ENCODE peak calls at places on chromosomes 3 and 15, in four cellular contexts. One of them, this sample, is unnamed.

GRCh38 chr15:68552344-68552743 is 26.4 kb upstream of the CORO2B start:
- DNase-seq in NT2/D1: no peak
- DNase-seq in HepG2: no peak
- DNase-seq in H1: no peak
- DNase-seq in this sample: no peak

GRCh38 chr3:87052499-87053260 is 61.7 kb upstream of the VGLL3 start:
- DNase-seq in NT2/D1: no peak
- DNase-seq in HepG2: no peak
- DNase-seq in H1: peak; percentile 17
- DNase-seq in this sample: no peak

GRCh38 chr15:51162865-51163762 is 68.4 kb upstream of the TNFAIP8L3 start:
- DNase-seq in NT2/D1: peak; percentile 22
- DNase-seq in HepG2: peak; percentile 45
- DNase-seq in H1: peak; percentile 29
- DNase-seq in this sample: peak; percentile 75

GRCh38 chr3:174883881-174884675 is 24.9 kb downstream of the NAALADL2 start:
- DNase-seq in NT2/D1: no peak
- DNase-seq in HepG2: no peak
- DNase-seq in H1: no peak
- DNase-seq in this sample: no peak

GRCh38 chr3:36212291-36212690 is 168.0 kb upstream of the STAC start:
- DNase-seq in NT2/D1: no peak
- DNase-seq in HepG2: no peak
- DNase-seq in H1: no peak
- DNase-seq in this sample: no peak

GRCh38 chr3:141108002-141108401 is 56.9 kb downstream of the SPSB4 start:
- DNase-seq in NT2/D1: no peak
- DNase-seq in HepG2: no peak
- DNase-seq in H1: no peak
- DNase-seq in this sample: no peak

GRCh38 chr3:11699083-11699427 is 55.3 kb upstream of the VGLL4 start:
- DNase-seq in NT2/D1: no peak
- DNase-seq in HepG2: no peak
- DNase-seq in H1: no peak
- DNase-seq in this sample: no peak

GRCh38 chr3:171260899-171261298 is 199.3 kb downstream of the TNIK start:
- DNase-seq in NT2/D1: no peak
- DNase-seq in HepG2: no peak
- DNase-seq in H1: no peak
- DNase-seq in this sample: no peak

GRCh38 chr3:158713094-158713499 is 19.2 kb downstream of the RARRES1 start:
- DNase-seq in NT2/D1: no peak
- DNase-seq in HepG2: no peak
- DNase-seq in H1: no peak
- DNase-seq in this sample: no peak

GRCh38 chr3:41933154-41933676 is 28.7 kb downstream of the ULK4 start:
- DNase-seq in NT2/D1: no peak
- DNase-seq in HepG2: no peak
- DNase-seq in H1: no peak
- DNase-seq in this sample: no peak

GRCh38 chr15:59432389-59432788 is 5.6 kb upstream of the FAM81A start:
- DNase-seq in NT2/D1: no peak
- DNase-seq in HepG2: no peak
- DNase-seq in H1: no peak
- DNase-seq in this sample: no peak

GRCh38 chr3:18027161-18027939 is 284.9 kb upstream of the TBC1D5 start:
- DNase-seq in NT2/D1: no peak
- DNase-seq in HepG2: no peak
- DNase-seq in H1: no peak
- DNase-seq in this sample: no peak

GRCh38 chr15:31488437-31489204 is 162.0 kb downstream of the KLF13 start:
- DNase-seq in NT2/D1: peak; percentile 59
- DNase-seq in HepG2: peak; percentile 64
- DNase-seq in H1: peak; percentile 66
- DNase-seq in this sample: peak; percentile 47

GRCh38 chr3:46632792-46633191 is 20.5 kb downstream of the FAM240A start:
- DNase-seq in NT2/D1: no peak
- DNase-seq in HepG2: peak; percentile 30
- DNase-seq in H1: no peak
- DNase-seq in this sample: no peak

GRCh38 chr3:156449712-156450574 is 105.0 kb downstream of the SSR3 start:
- DNase-seq in NT2/D1: no peak
- DNase-seq in HepG2: peak; percentile 29
- DNase-seq in H1: no peak
- DNase-seq in this sample: peak; percentile 43

GRCh38 chr3:13536832-13537231 is 12.1 kb upstream of the FBLN2 start:
- DNase-seq in NT2/D1: no peak
- DNase-seq in HepG2: no peak
- DNase-seq in H1: no peak
- DNase-seq in this sample: no peak

GRCh38 chr3:141095546-141095937 is 44.4 kb downstream of the SPSB4 start:
- DNase-seq in NT2/D1: no peak
- DNase-seq in HepG2: no peak
- DNase-seq in H1: no peak
- DNase-seq in this sample: no peak

GRCh38 chr3:172616061-172616461 is 92.8 kb upstream of the TNFSF10 start:
- DNase-seq in NT2/D1: no peak
- DNase-seq in HepG2: no peak
- DNase-seq in H1: no peak
- DNase-seq in this sample: no peak

DNA sequence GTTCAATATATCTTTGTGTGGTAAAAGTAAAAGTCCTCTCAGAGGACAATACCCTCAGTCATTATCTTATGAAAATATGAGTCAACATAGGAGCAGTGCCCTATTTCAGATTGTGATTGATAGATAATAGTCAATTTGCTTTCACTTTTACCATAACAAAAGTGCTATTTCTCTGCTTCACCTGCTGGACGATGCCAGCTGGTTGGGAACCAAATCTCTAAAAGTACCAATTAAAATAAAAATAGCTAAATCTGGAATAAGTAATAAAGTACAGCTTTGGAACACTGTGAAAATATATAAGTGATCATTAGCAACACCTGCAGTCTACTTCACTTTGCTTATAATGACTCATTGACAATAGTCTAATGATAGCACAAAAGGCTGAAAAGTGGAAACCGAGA is 390.3 kb upstream of the AGTR1 start:
- DNase-seq in NT2/D1: no peak
- DNase-seq in HepG2: no peak
- DNase-seq in H1: no peak
- DNase-seq in this sample: no peak
- TF ChIP-seq SUZ12 in NT2/D1: no peak
- TF ChIP-seq SUZ12 in HepG2: no peak
- TF ChIP-seq SUZ12 in H1: no peak
- TF ChIP-seq SUZ12 in this sample: no peak

DNA sequence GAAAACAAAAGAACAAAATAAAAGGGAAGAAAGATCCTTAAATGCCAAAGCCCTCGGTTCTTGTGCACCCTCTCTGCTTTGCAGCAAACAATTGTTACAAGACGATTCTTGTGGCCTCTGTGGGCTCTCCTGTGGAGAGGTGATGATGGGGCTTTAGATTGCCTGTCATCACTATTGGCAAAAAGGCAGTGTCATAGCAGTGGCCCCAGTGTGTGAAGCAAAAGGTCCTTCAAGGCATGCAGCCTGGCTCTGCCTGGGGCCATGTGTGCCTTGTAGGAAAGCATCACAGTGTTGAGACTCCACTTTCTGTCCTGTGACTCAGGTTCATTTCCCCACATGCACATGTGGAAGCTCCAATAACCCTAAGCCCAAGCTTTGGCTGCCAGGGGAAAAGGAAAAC is 43.7 kb downstream of the POC1A start:
- DNase-seq in NT2/D1: no peak
- DNase-seq in HepG2: no peak
- DNase-seq in H1: no peak
- DNase-seq in this sample: no peak
- TF ChIP-seq SUZ12 in NT2/D1: no peak
- TF ChIP-seq SUZ12 in HepG2: no peak
- TF ChIP-seq SUZ12 in H1: no peak
- TF ChIP-seq SUZ12 in this sample: no peak

GRCh38 chr15:99009741-99010370 is 2.3 kb upstream of the PGPEP1L start:
- DNase-seq in NT2/D1: no peak
- DNase-seq in HepG2: no peak
- DNase-seq in H1: no peak
- DNase-seq in this sample: no peak
- TF ChIP-seq SUZ12 in NT2/D1: no peak
- TF ChIP-seq SUZ12 in HepG2: no peak
- TF ChIP-seq SUZ12 in H1: no peak
- TF ChIP-seq SUZ12 in this sample: no peak

GRCh38 chr3:16122155-16122554 is 52.3 kb upstream of the GALNT15 start:
- DNase-seq in NT2/D1: no peak
- DNase-seq in HepG2: no peak
- DNase-seq in H1: no peak
- DNase-seq in this sample: no peak

GRCh38 chr3:16119887-16120286 is 54.6 kb upstream of the GALNT15 start:
- DNase-seq in NT2/D1: no peak
- DNase-seq in HepG2: no peak
- DNase-seq in H1: no peak
- DNase-seq in this sample: no peak

GRCh38 chr3:16114930-16115329 is 59.5 kb upstream of the GALNT15 start:
- DNase-seq in NT2/D1: no peak
- DNase-seq in HepG2: no peak
- DNase-seq in H1: no peak
- DNase-seq in this sample: no peak

GRCh38 chr3:16114381-16114916 is 60.0 kb upstream of the GALNT15 start:
- DNase-seq in NT2/D1: no peak
- DNase-seq in HepG2: no peak
- DNase-seq in H1: no peak
- DNase-seq in this sample: no peak

GRCh38 chr3:16118396-16118795 is 56.1 kb upstream of the GALNT15 start:
- DNase-seq in NT2/D1: no peak
- DNase-seq in HepG2: no peak
- DNase-seq in H1: no peak
- DNase-seq in this sample: no peak
- TF ChIP-seq SUZ12 in NT2/D1: no peak
- TF ChIP-seq SUZ12 in HepG2: no peak
- TF ChIP-seq SUZ12 in H1: no peak
- TF ChIP-seq SUZ12 in this sample: no peak